ENCODE peak calls at places on chromosome 5, in eight cellular contexts. B is neuronal stem cell, Y is heart left ventricle, W is lower lobe of right lung, U is GM12865, C is spleen, V is fibroblast of mammary gland, O is AG04450. J is an unnamed sample.

GRCh38 chr5:14884062-14884612 is 12.6 kb upstream of the ANKH start:
- DNase-seq in O (no peak), U (no peak), W (no peak), C (no peak), Y (no peak), B (no peak), V (no peak), J (no peak)

GRCh38 chr5:102875672-102876071 is 120.6 kb downstream of the PAM start:
- DNase-seq in Y (no peak), V (no peak), O (no peak), W (no peak), U (no peak), B (no peak), C (no peak), J (no peak)

GRCh38 chr5:153159611-153160010 is 330.9 kb upstream of the GRIA1 start:
- DNase-seq in V (peak), Y (no peak), B (no peak), C (no peak), O (no peak), W (no peak), U (no peak), J (no peak)

GRCh38 chr5:32312682-32313523 is at the start of gene MTMR12:
- DNase-seq in V (peak), W (peak), U (peak), O (peak), B (peak), Y (peak), C (peak), J (peak)

GRCh38 chr5:19322716-19323485 is 665.1 kb downstream of the CDH18 start:
- DNase-seq in U (peak), W (no peak), O (no peak), V (no peak), B (no peak), Y (no peak), C (no peak), J (no peak)

GRCh38 chr5:95446009-95446408 is 54.8 kb downstream of the FAM81B start:
- DNase-seq in B (no peak), W (no peak), O (no peak), Y (no peak), U (no peak), C (no peak), V (peak), J (no peak)

GRCh38 chr5:97726106-97726505 is 543.1 kb upstream of the RIOK2 start:
- DNase-seq in W (no peak), O (no peak), Y (no peak), B (no peak), U (no peak), C (no peak), V (peak), J (no peak)

GRCh38 chr5:154385236-154385512 is 60.6 kb upstream of the SAP30L start:
- DNase-seq in B (no peak), V (no peak), U (peak), W (no peak), C (peak), O (no peak), Y (no peak), J (peak)

GRCh38 chr5:33892419-33893151 is 795 bp upstream of the ADAMTS12 start:
- DNase-seq in Y (peak), C (no peak), V (peak), W (no peak), U (no peak), O (peak), B (peak), J (no peak)

GRCh38 chr5:179795049-179795862 is 1.5 kb downstream of the LTC4S start:
- DNase-seq in U (no peak), C (peak), B (no peak), Y (peak), O (no peak), W (peak), V (no peak), J (peak)

GRCh38 chr5:151786468-151786867 is 14.7 kb downstream of the G3BP1 start:
- DNase-seq in U (no peak), V (no peak), B (no peak), Y (no peak), W (no peak), O (no peak), C (no peak), J (no peak)

GRCh38 chr5:481347-481746 is 38.4 kb downstream of the EXOC3 start:
- DNase-seq in B (no peak), Y (no peak), C (no peak), O (no peak), U (no peak), W (no peak), V (no peak), J (no peak)

GRCh38 chr5:32144637-32145207 is 29.4 kb downstream of the GOLPH3 start:
- DNase-seq in U (no peak), W (no peak), V (no peak), O (no peak), B (no peak), C (no peak), Y (no peak), J (no peak)

GRCh38 chr5:65247594-65247993 is 234.1 kb downstream of the ADAMTS6 start:
- DNase-seq in W (no peak), U (no peak), O (no peak), Y (no peak), B (no peak), C (no peak), V (no peak), J (no peak)

GRCh38 chr5:133510634-133511262 is 101.6 kb downstream of the FSTL4 start:
- DNase-seq in Y (no peak), W (no peak), U (peak), C (no peak), O (no peak), V (no peak), B (no peak), J (no peak)

GRCh38 chr5:74232281-74232680 is 408.2 kb downstream of the ENC1 start:
- DNase-seq in O (peak), Y (no peak), V (peak), C (no peak), W (no peak), U (no peak), B (no peak), J (no peak)

GRCh38 chr5:107576736-107577440 is 93.8 kb downstream of the EFNA5 start:
- DNase-seq in V (no peak), W (no peak), U (peak), B (no peak), O (no peak), C (no peak), Y (no peak), J (no peak)

GRCh38 chr5:154559398-154560276 is 81.6 kb upstream of the HAND1 start:
- DNase-seq in U (peak), B (no peak), O (no peak), Y (no peak), W (no peak), V (no peak), C (no peak), J (peak)

GRCh38 chr5:99807346-99807745 is 727.8 kb upstream of the FAM174A start:
- DNase-seq in O (no peak), Y (no peak), C (no peak), U (no peak), W (no peak), V (no peak), B (no peak), J (no peak)

GRCh38 chr5:145887976-145888574 is 15.3 kb upstream of the GRXCR2 start:
- DNase-seq in V (peak), C (no peak), W (no peak), O (no peak), U (peak), B (peak), Y (no peak), J (peak)

GRCh38 chr5:116388564-116389258 is 185.9 kb downstream of the SEMA6A start:
- DNase-seq in C (peak), V (no peak), O (no peak), B (no peak), U (no peak), Y (peak), W (no peak), J (no peak)

GRCh38 chr5:127446626-127447025 is 70.8 kb upstream of the PRRC1 start:
- DNase-seq in V (no peak), U (no peak), B (no peak), C (no peak), W (no peak), O (no peak), Y (no peak), J (no peak)

GRCh38 chr5:34550977-34551376 is 105.2 kb upstream of the RAI14 start:
- DNase-seq in C (no peak), V (no peak), B (no peak), U (no peak), Y (no peak), O (no peak), W (no peak), J (no peak)

GRCh38 chr5:98193921-98194760 is 579.3 kb upstream of the RGMB start:
- DNase-seq in O (no peak), C (no peak), U (no peak), Y (no peak), B (no peak), W (no peak), V (no peak), J (no peak)

GRCh38 chr5:159576902-159577301 is 246.6 kb upstream of the IL12B start:
- DNase-seq in C (no peak), Y (no peak), U (no peak), W (no peak), O (no peak), V (peak), B (no peak), J (no peak)

GRCh38 chr5:125117556-125117955 is 371.1 kb upstream of the ZNF608 start:
- DNase-seq in O (no peak), V (peak), W (no peak), B (no peak), U (no peak), C (no peak), Y (no peak), J (no peak)

GRCh38 chr5:93343570-93343969 is 237.4 kb downstream of the NR2F1-AS1 start:
- DNase-seq in C (no peak), W (no peak), B (no peak), O (peak), V (no peak), Y (no peak), U (peak), J (no peak)

GRCh38 chr5:34555699-34556513 is 100.2 kb upstream of the RAI14 start:
- DNase-seq in W (no peak), B (no peak), O (no peak), Y (no peak), C (no peak), V (no peak), U (no peak), J (no peak)

DNA sequence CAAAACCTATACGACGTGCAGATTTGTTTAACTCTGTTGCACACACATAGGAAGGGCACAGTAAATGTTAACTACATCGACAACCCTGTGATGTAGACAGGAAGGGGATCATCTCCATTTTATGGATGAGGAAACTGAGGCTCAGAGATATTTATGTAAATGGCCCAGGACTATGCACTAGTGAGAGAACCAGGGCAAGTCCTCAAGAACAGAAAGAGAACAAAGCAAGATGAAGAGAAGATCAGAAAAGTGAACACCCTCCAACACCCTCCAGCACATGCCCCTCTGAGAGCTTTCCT is 36.3 kb downstream of the PCDHAC2 start:
- DNase-seq in B (no peak), V (no peak), C (no peak), Y (no peak), W (no peak), O (no peak), U (no peak), J (no peak)
- H3K4me3 ChIP-seq in B (no peak), V (no peak), C (no peak), Y (no peak), W (no peak), O (no peak), U (no peak), J (no peak)

DNA sequence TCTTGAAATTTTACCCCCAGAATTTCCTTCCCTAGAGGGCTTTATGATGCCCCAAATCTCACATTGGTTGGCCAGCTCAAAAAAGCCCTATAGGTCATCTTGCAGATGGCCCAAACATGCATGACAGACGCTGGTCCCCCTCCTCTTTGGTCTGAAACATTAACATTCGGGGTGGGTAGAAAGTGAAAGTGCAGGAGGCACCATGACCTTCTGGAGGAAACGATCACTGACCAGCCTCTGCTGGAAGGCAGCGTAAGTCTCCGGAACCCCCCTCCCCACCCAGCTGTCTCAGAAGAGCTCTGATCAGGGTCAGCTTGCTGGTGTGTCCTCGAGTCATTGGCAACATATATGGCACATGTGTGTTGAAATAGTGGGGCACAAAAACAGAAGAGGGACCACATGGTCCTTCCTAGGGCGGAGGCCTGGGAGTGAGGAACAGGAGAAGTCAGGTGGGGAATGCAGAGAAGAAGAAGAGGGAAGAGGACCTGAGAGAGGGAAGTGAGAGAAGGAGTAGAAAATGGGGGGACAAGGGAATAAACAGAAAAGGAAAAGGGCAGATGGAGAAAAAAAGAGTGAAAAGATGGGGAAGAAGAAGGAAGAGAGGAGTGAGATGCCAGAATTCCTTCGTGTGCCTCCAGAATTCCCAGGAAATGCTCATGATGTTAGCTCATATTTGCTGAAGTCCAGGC is 46.2 kb downstream of the IL31RA start:
- DNase-seq in C (no peak), Y (no peak), W (no peak), V (no peak), U (no peak), O (no peak), B (no peak), J (no peak)
- H3K4me3 ChIP-seq in C (no peak), Y (no peak), W (no peak), V (no peak), U (no peak), O (no peak), B (no peak), J (no peak)

GRCh38 chr5:138449501-138450239 is 10.8 kb downstream of the REEP2 start:
- DNase-seq in U (peak), V (peak), C (peak), O (peak), W (peak), B (peak), Y (peak), J (peak)
- H3K4me3 ChIP-seq in U (no peak), V (peak), C (no peak), O (peak), W (no peak), B (no peak), Y (no peak), J (no peak)

GRCh38 chr5:178210073-178210526 is 5.8 kb downstream of the HNRNPAB start:
- DNase-seq in W (no peak), V (no peak), C (peak), B (no peak), Y (peak), U (no peak), O (no peak), J (peak)

GRCh38 chr5:178211095-178212048 is 7.0 kb downstream of the HNRNPAB start:
- DNase-seq in C (peak), V (no peak), O (no peak), W (no peak), U (no peak), Y (no peak), B (no peak), J (peak)

GRCh38 chr5:178208540-178209227 is 4.4 kb downstream of the HNRNPAB start:
- DNase-seq in Y (peak), B (no peak), U (no peak), O (no peak), V (no peak), W (no peak), C (peak), J (peak)

GRCh38 chr5:178207917-178208280 is 3.6 kb downstream of the HNRNPAB start:
- DNase-seq in V (no peak), Y (no peak), O (no peak), W (no peak), B (no peak), U (no peak), C (peak), J (no peak)

GRCh38 chr5:178209334-178210072 is 5.2 kb downstream of the HNRNPAB start:
- DNase-seq in B (no peak), U (no peak), C (peak), O (no peak), Y (peak), V (no peak), W (no peak), J (peak)
- H3K4me3 ChIP-seq in B (no peak), U (no peak), C (no peak), O (no peak), Y (no peak), V (no peak), W (no peak), J (no peak)

GRCh38 chr5:42514759-42515158 is 91.5 kb downstream of the GHR start:
- DNase-seq in V (no peak), O (no peak), U (peak), B (no peak), C (no peak), Y (no peak), W (no peak), J (peak)
- H3K4me3 ChIP-seq in V (no peak), O (no peak), U (no peak), B (no peak), C (no peak), Y (no peak), W (no peak), J (no peak)

GRCh38 chr5:56985941-56986630 is 34.2 kb upstream of the MIER3 start:
- DNase-seq in Y (no peak), O (no peak), C (no peak), V (no peak), B (no peak), W (no peak), U (peak), J (peak)
- H3K4me3 ChIP-seq in Y (no peak), O (no peak), C (no peak), V (no peak), B (no peak), W (no peak), U (no peak), J (peak)

GRCh38 chr5:150409638-150410523 is 2.8 kb downstream of the CD74 start:
- DNase-seq in Y (peak), V (peak), B (peak), W (peak), C (peak), U (peak), O (peak), J (peak)
- H3K4me3 ChIP-seq in Y (no peak), V (no peak), B (peak), W (peak), C (peak), U (peak), O (no peak), J (peak)

DNA sequence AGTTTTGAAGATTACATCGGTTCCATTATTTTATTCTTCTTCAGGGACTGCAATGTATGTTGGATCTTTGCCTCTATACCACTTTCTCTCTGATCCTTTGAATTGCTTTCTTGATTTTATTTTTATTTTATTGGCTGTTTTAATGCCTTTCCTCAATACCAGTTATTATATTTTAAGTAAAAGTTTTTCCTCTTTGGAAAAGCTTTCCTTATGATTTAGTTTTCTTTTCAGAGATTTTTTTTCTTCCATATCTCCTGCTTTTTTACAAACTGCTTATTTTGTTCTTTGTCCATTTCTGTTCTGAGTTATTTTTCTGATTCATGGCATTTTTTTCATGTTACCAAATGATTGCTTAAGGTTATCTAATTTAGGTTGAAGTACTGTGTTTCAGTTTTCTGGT is 11.5 kb downstream of the ZMAT2 start:
- DNase-seq in C (no peak), V (no peak), O (no peak), B (no peak), U (no peak), W (no peak), Y (no peak), J (no peak)
- H3K4me3 ChIP-seq in C (peak), V (no peak), O (no peak), B (no peak), U (no peak), W (peak), Y (no peak), J (no peak)

GRCh38 chr5:123180676-123181393 is 91.8 kb downstream of the PRDM6 start:
- DNase-seq in Y (no peak), U (no peak), C (no peak), V (no peak), O (no peak), B (no peak), W (no peak), J (no peak)
- H3K4me3 ChIP-seq in Y (no peak), U (no peak), C (no peak), V (no peak), O (no peak), B (no peak), W (no peak), J (no peak)

GRCh38 chr5:171419663-171420428 is 399 bp downstream of the FGF18 start:
- DNase-seq in W (no peak), B (peak), Y (peak), V (peak), O (no peak), U (peak), C (peak), J (no peak)
- H3K4me3 ChIP-seq in W (peak), B (peak), Y (peak), V (no peak), O (peak), U (peak), C (peak), J (peak)

J was measured in Karpas-422.